ENCODE peak calls at places on chromosomes 11 and 22, in ten cellular contexts. E, J, R, K, X, B, U, Y, Q and D are unnamed samples.

GRCh38 chr22:46508391-46508999 is 28.9 kb downstream of the CELSR1 start:
- DNase-seq in U (no peak), R (no peak), K (no peak), J (no peak), X (no peak), Y (no peak), E (no peak), Q (no peak), B (no peak), D (no peak)

GRCh38 chr22:46574993-46575914 is 37.8 kb upstream of the CELSR1 start:
- DNase-seq in B (no peak), E (no peak), J (no peak), Q (no peak), X (no peak), U (no peak), R (no peak), Y (peak), K (no peak), D (no peak)

GRCh38 chr11:113132001-113132400 is 170.8 kb downstream of the NCAM1 start:
- DNase-seq in Y (no peak), E (no peak), B (no peak), K (no peak), Q (no peak), X (no peak), R (no peak), U (no peak), J (no peak), D (no peak)

GRCh38 chr11:91299980-91300379 is 924.6 kb upstream of the FAT3 start:
- DNase-seq in E (no peak), B (no peak), U (no peak), R (no peak), Q (no peak), X (no peak), K (peak), Y (no peak), J (no peak), D (no peak)

GRCh38 chr11:10763766-10764165 is 12.7 kb downstream of the CTR9 start:
- DNase-seq in U (no peak), Q (no peak), B (no peak), X (no peak), E (no peak), K (no peak), J (no peak), R (no peak), Y (no peak), D (no peak)

GRCh38 chr11:19601235-19601634 is 111.4 kb upstream of the NAV2 start:
- DNase-seq in J (no peak), K (no peak), R (no peak), Q (no peak), Y (no peak), X (no peak), E (no peak), U (no peak), B (no peak), D (no peak)

GRCh38 chr11:86620796-86621575 is 51.4 kb downstream of the ME3 start:
- DNase-seq in X (peak), R (no peak), K (peak), E (no peak), Q (no peak), U (no peak), Y (no peak), B (no peak), J (peak), D (no peak)

GRCh38 chr11:130677486-130678153 is 229.2 kb downstream of the ADAMTS15 start:
- DNase-seq in Y (no peak), K (peak), J (peak), U (no peak), Q (no peak), R (no peak), E (no peak), X (peak), B (no peak), D (peak)

GRCh38 chr11:18012314-18012905 is 437 bp downstream of the SERGEF start:
- DNase-seq in Q (peak), R (no peak), J (no peak), U (no peak), Y (peak), K (peak), E (no peak), B (peak), X (peak), D (no peak)

GRCh38 chr22:41780714-41781507 is 19.6 kb upstream of the CCDC134 start:
- DNase-seq in Q (peak), Y (no peak), R (peak), B (peak), J (no peak), X (peak), K (peak), E (no peak), U (peak), D (no peak)

GRCh38 chr11:133306019-133306418 is 226.3 kb downstream of the OPCML start:
- DNase-seq in U (no peak), R (no peak), B (no peak), Y (no peak), E (no peak), J (no peak), Q (no peak), K (no peak), X (no peak), D (no peak)

GRCh38 chr22:33723915-33724314 is 196.4 kb downstream of the LARGE1 start:
- DNase-seq in J (no peak), Y (no peak), X (no peak), U (no peak), K (no peak), R (no peak), B (no peak), E (no peak), Q (no peak), D (no peak)

GRCh38 chr22:18998998-18999397 is 62.9 kb upstream of the PRODH start:
- DNase-seq in X (no peak), Y (no peak), Q (no peak), U (no peak), B (peak), K (no peak), E (no peak), R (no peak), J (no peak), D (peak)

GRCh38 chr11:110896358-110896757 is 184.1 kb upstream of the ARHGAP20 start:
- DNase-seq in E (no peak), X (peak), R (no peak), K (peak), B (no peak), J (no peak), Y (no peak), U (no peak), Q (no peak), D (no peak)

GRCh38 chr22:40463727-40464126 is 93.3 kb downstream of the SGSM3 start:
- DNase-seq in J (no peak), K (no peak), E (no peak), B (no peak), X (no peak), R (peak), Y (no peak), Q (no peak), U (no peak), D (no peak)

GRCh38 chr22:38163844-38164577 is 17.6 kb downstream of the PLA2G6 start:
- DNase-seq in K (no peak), Y (no peak), R (no peak), U (no peak), J (no peak), E (no peak), Q (no peak), X (no peak), B (no peak), D (no peak)

GRCh38 chr11:85783758-85784157 is 27.2 kb downstream of the SYTL2 start:
- DNase-seq in Q (no peak), K (peak), U (no peak), B (no peak), J (no peak), E (no peak), Y (no peak), X (no peak), R (no peak), D (no peak)

GRCh38 chr22:48234011-48234410 is 1471.6 kb downstream of the TBC1D22A start:
- DNase-seq in U (no peak), J (no peak), X (no peak), Y (no peak), K (no peak), R (no peak), E (no peak), Q (no peak), B (no peak), D (no peak)

GRCh38 chr22:20639343-20639742 is 131.9 kb downstream of the MED15 start:
- DNase-seq in Y (no peak), Q (no peak), X (no peak), U (no peak), R (no peak), E (no peak), K (no peak), J (no peak), B (no peak), D (no peak)

GRCh38 chr11:32478277-32478731 is 43.0 kb upstream of the WT1 start:
- DNase-seq in J (no peak), X (no peak), U (no peak), E (no peak), B (no peak), K (peak), Q (no peak), Y (no peak), R (no peak), D (no peak)

GRCh38 chr11:34358258-34358665 is 452 bp upstream of the ABTB2 start:
- DNase-seq in J (no peak), Y (peak), X (peak), R (no peak), U (no peak), E (no peak), B (peak), K (peak), Q (peak), D (no peak)

GRCh38 chr11:859394-860131 is 16.9 kb downstream of the TSPAN4 start:
- DNase-seq in R (no peak), J (no peak), X (peak), Y (peak), Q (no peak), K (peak), B (peak), U (no peak), E (peak), D (no peak)

GRCh38 chr22:45051946-45052345 is 42.1 kb upstream of the PHF21B start:
- DNase-seq in E (no peak), X (no peak), R (no peak), J (no peak), U (no peak), Q (no peak), B (no peak), Y (no peak), K (no peak), D (no peak)

GRCh38 chr11:69351460-69351859 is 57.5 kb downstream of the MYEOV start:
- DNase-seq in J (no peak), Y (no peak), E (no peak), U (no peak), X (peak), B (no peak), Q (no peak), K (peak), R (no peak), D (no peak)

GRCh38 chr22:27583930-27584329 is 217.6 kb downstream of the MN1 start:
- DNase-seq in Y (peak), K (no peak), R (no peak), U (no peak), Q (no peak), X (no peak), E (no peak), J (no peak), B (no peak), D (no peak)

GRCh38 chr11:4187055-4187988 is 92.7 kb downstream of the RRM1 start:
- DNase-seq in U (peak), J (peak), Y (peak), X (peak), K (peak), Q (peak), E (peak), R (peak), B (peak), D (peak)

GRCh38 chr11:26286472-26287066 is 45.4 kb upstream of the ANO3 start:
- DNase-seq in Y (no peak), E (no peak), B (no peak), X (peak), K (peak), Q (no peak), U (no peak), J (no peak), R (no peak), D (no peak)

GRCh38 chr22:24146190-24146616 is 35.1 kb upstream of the SUSD2 start:
- DNase-seq in B (no peak), J (peak), Q (peak), Y (peak), K (peak), X (peak), U (no peak), R (no peak), E (peak), D (peak)

GRCh38 chr11:61120865-61121831 is 18.9 kb downstream of the CD5 start:
- DNase-seq in B (peak), K (peak), X (no peak), U (no peak), Y (no peak), E (no peak), J (peak), R (no peak), Q (no peak), D (no peak)

GRCh38 chr11:12961615-12962014 is 47.5 kb upstream of the RASSF10 start:
- DNase-seq in J (peak), U (no peak), B (no peak), Q (no peak), Y (no peak), R (no peak), X (no peak), E (no peak), K (peak), D (no peak)

GRCh38 chr11:46063138-46063537 is 58.1 kb downstream of the PHF21A start:
- DNase-seq in E (no peak), J (no peak), U (no peak), Q (no peak), X (no peak), R (no peak), Y (no peak), B (no peak), K (no peak), D (no peak)

GRCh38 chr11:127334466-127334865 is 333.9 kb upstream of the KIRREL3 start:
- DNase-seq in J (no peak), X (no peak), K (no peak), E (no peak), B (no peak), R (no peak), U (no peak), Q (no peak), Y (no peak), D (no peak)

GRCh38 chr11:1834132-1834610 is 619 bp upstream of the SYT8 start:
- DNase-seq in R (no peak), Y (no peak), K (no peak), U (no peak), X (no peak), B (no peak), E (no peak), J (no peak), Q (no peak), D (no peak)

GRCh38 chr22:39351689-39352214 is 2.0 kb downstream of the SYNGR1 start:
- DNase-seq in E (no peak), B (no peak), Q (no peak), J (no peak), R (no peak), K (peak), Y (no peak), U (no peak), X (no peak), D (no peak)

GRCh38 chr11:29484548-29484947 is 532.3 kb downstream of the KCNA4 start:
- DNase-seq in R (no peak), U (no peak), Q (no peak), K (no peak), E (no peak), Y (no peak), J (no peak), X (no peak), B (no peak), D (no peak)

GRCh38 chr11:17408026-17408425 is 19.6 kb upstream of the KCNJ11 start:
- DNase-seq in B (no peak), E (no peak), X (no peak), Q (no peak), K (no peak), Y (no peak), U (no peak), J (no peak), R (no peak), D (no peak)

GRCh38 chr22:42549329-42550060 is 4.3 kb upstream of the SERHL2 start:
- DNase-seq in K (no peak), J (no peak), R (no peak), X (no peak), B (no peak), Y (no peak), Q (no peak), E (no peak), U (no peak), D (no peak)

GRCh38 chr22:22824340-22825212 is 63.0 kb upstream of the IGLL5 start:
- DNase-seq in X (no peak), U (no peak), Q (no peak), J (no peak), B (no peak), E (no peak), R (no peak), Y (no peak), K (no peak), D (no peak)